ENCODE peak calls at places on chromosome 4, in five cellular contexts. One of them, this sample, is unnamed.

GRCh38 chr4:59597536-59598232 is 1602.4 kb upstream of the ADGRL3 start:
- DNase-seq in effector CD4-positive, alpha-beta T cell: no peak
- DNase-seq in NCI-H1092: no peak
- DNase-seq in aorta: no peak
- DNase-seq in chondrocyte: no peak
- DNase-seq in this sample: no peak

GRCh38 chr4:56410247-56410646 is 23.0 kb upstream of the AASDH start:
- DNase-seq in effector CD4-positive, alpha-beta T cell: no peak
- DNase-seq in NCI-H1092: peak; percentile 86
- DNase-seq in aorta: no peak
- DNase-seq in chondrocyte: no peak
- DNase-seq in this sample: no peak

GRCh38 chr4:145218251-145218650 is 37.9 kb upstream of the OTUD4 start:
- DNase-seq in effector CD4-positive, alpha-beta T cell: no peak
- DNase-seq in NCI-H1092: no peak
- DNase-seq in aorta: no peak
- DNase-seq in chondrocyte: no peak
- DNase-seq in this sample: no peak

GRCh38 chr4:152727784-152728183 is 48.0 kb upstream of the TMEM154 start:
- DNase-seq in effector CD4-positive, alpha-beta T cell: no peak
- DNase-seq in NCI-H1092: no peak
- DNase-seq in aorta: no peak
- DNase-seq in chondrocyte: no peak
- DNase-seq in this sample: no peak

GRCh38 chr4:55038176-55038890 is 87.1 kb downstream of the KDR start:
- DNase-seq in effector CD4-positive, alpha-beta T cell: no peak
- DNase-seq in NCI-H1092: no peak
- DNase-seq in aorta: no peak
- DNase-seq in chondrocyte: no peak
- DNase-seq in this sample: no peak

GRCh38 chr4:174523003-174523693 is 860 bp upstream of the HPGD start:
- DNase-seq in effector CD4-positive, alpha-beta T cell: no peak
- DNase-seq in NCI-H1092: no peak
- DNase-seq in aorta: no peak
- DNase-seq in chondrocyte: no peak
- DNase-seq in this sample: no peak

GRCh38 chr4:163536101-163536500 is 41.6 kb downstream of the TMA16 start:
- DNase-seq in effector CD4-positive, alpha-beta T cell: no peak
- DNase-seq in NCI-H1092: no peak
- DNase-seq in aorta: no peak
- DNase-seq in chondrocyte: no peak
- DNase-seq in this sample: no peak

GRCh38 chr4:109315818-109316217 is 13.4 kb upstream of the COL25A1 start:
- DNase-seq in effector CD4-positive, alpha-beta T cell: no peak
- DNase-seq in NCI-H1092: no peak
- DNase-seq in aorta: no peak
- DNase-seq in chondrocyte: no peak
- DNase-seq in this sample: no peak

GRCh38 chr4:123559955-123560669 is 163.5 kb downstream of the SPRY1 start:
- DNase-seq in effector CD4-positive, alpha-beta T cell: no peak
- DNase-seq in NCI-H1092: no peak
- DNase-seq in aorta: no peak
- DNase-seq in chondrocyte: no peak
- DNase-seq in this sample: no peak

GRCh38 chr4:2859514-2859913 is 15.9 kb downstream of the ADD1 start:
- DNase-seq in effector CD4-positive, alpha-beta T cell: no peak
- DNase-seq in NCI-H1092: no peak
- DNase-seq in aorta: no peak
- DNase-seq in chondrocyte: no peak
- DNase-seq in this sample: no peak

GRCh38 chr4:153146031-153146430 is 58.2 kb upstream of the TRIM2 start:
- DNase-seq in effector CD4-positive, alpha-beta T cell: no peak
- DNase-seq in NCI-H1092: no peak
- DNase-seq in aorta: no peak
- DNase-seq in chondrocyte: no peak
- DNase-seq in this sample: no peak

GRCh38 chr4:74934822-74935326 is 2.0 kb downstream of the PARM1 start:
- DNase-seq in effector CD4-positive, alpha-beta T cell: no peak
- DNase-seq in NCI-H1092: no peak
- DNase-seq in aorta: no peak
- DNase-seq in chondrocyte: no peak
- DNase-seq in this sample: no peak

This sample was measured in T-helper 22 cell.